ENCODE peak calls at places on chromosomes 3 and 15, in eight cellular contexts. W, Q, R, S, J, X, B and U are unnamed samples. For H3K4me1, the result is how much of the 10 kb centered on the place peaks cover.

GRCh38 chr3:156334841-156335545 is 214.6 kb downstream of the KCNAB1 start:
- DNase-seq in R (no peak), Q (peak), B (no peak), W (no peak), J (no peak), X (no peak), S (no peak), U (no peak)

GRCh38 chr3:28118087-28118486 is 123.3 kb upstream of the CMC1 start:
- DNase-seq in W (no peak), X (no peak), J (no peak), B (no peak), R (no peak), Q (no peak), S (no peak), U (no peak)

GRCh38 chr15:65518633-65519285 is 1.3 kb upstream of the DPP8 start:
- DNase-seq in S (no peak), J (no peak), B (no peak), Q (no peak), X (no peak), R (no peak), W (no peak), U (no peak)

GRCh38 chr15:69725957-69726356 is 273.3 kb downstream of the RPLP1 start:
- DNase-seq in S (no peak), R (no peak), Q (no peak), B (no peak), X (no peak), J (no peak), W (no peak), U (no peak)

GRCh38 chr3:31196881-31197364 is 302.5 kb upstream of the GADL1 start:
- DNase-seq in S (no peak), Q (no peak), B (no peak), J (no peak), X (no peak), W (no peak), R (no peak), U (no peak)

GRCh38 chr15:51776952-51777574 is 25.7 kb downstream of the TMOD2 start:
- DNase-seq in Q (peak), J (no peak), S (peak), R (peak), W (no peak), B (peak), X (peak), U (peak)

GRCh38 chr3:72295276-72295973 is 510.5 kb upstream of the PROK2 start:
- DNase-seq in X (no peak), J (no peak), W (no peak), B (no peak), R (no peak), Q (no peak), S (no peak), U (no peak)

GRCh38 chr3:100634493-100635272 is 25.3 kb downstream of the ADGRG7 start:
- DNase-seq in Q (peak), S (peak), W (no peak), X (peak), J (peak), B (no peak), R (peak), U (peak)

GRCh38 chr3:11306815-11307589 is 34.8 kb downstream of the ATG7 start:
- DNase-seq in R (no peak), Q (no peak), X (no peak), J (no peak), W (no peak), B (no peak), S (peak), U (no peak)

GRCh38 chr15:35141743-35142356 is 56.8 kb upstream of the NANOGP8 start:
- DNase-seq in X (no peak), R (no peak), S (no peak), J (no peak), W (no peak), B (peak), Q (peak), U (peak)

GRCh38 chr3:10950476-10951294 is 41.9 kb upstream of the SLC6A1 start:
- DNase-seq in Q (peak), S (no peak), R (peak), X (peak), B (peak), W (no peak), J (no peak), U (peak)

GRCh38 chr3:196800742-196801141 is 61.1 kb downstream of the PAK2 start:
- DNase-seq in Q (no peak), W (no peak), S (no peak), J (no peak), R (no peak), X (no peak), B (no peak), U (peak)

GRCh38 chr3:170154084-170154483 is 27.4 kb downstream of the PHC3 start:
- DNase-seq in J (no peak), X (no peak), Q (peak), R (no peak), S (no peak), B (no peak), W (no peak), U (no peak)

GRCh38 chr3:164208846-164209245 is 869.5 kb downstream of the SI start:
- DNase-seq in Q (no peak), X (no peak), B (no peak), R (no peak), W (no peak), J (no peak), S (no peak), U (peak)

GRCh38 chr3:139235192-139235591 is 108.6 kb upstream of the MRPS22 start:
- DNase-seq in Q (no peak), W (no peak), S (no peak), X (no peak), J (no peak), R (no peak), B (no peak), U (no peak)

DNA sequence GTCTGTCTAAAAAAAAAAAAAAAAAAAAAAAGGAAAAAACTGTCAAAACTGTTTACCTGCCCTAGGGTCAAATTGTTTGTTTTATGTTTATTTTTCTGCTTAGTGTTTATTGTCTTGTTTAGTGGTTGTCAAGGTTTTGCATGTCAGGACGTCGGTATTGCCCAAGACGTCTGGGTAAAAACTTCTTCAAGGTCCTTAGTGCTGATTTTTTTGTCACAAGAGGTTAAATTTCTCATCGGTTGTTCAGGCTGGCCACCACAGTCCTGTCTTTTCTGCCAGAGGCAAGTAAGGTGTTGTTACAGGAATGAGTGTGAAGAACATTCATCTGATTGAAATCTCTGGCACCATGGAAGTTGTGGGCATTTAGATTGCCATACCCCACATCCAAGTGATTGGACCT is 7.0 kb downstream of the DET1 start:
- DNase-seq in J (no peak), B (no peak), Q (no peak), W (no peak), R (no peak), S (no peak), X (no peak), U (no peak)
- H3K4me1 ChIP-seq in J (under half), B (under half), Q (under half), W (under half), R (half or more), S (under half), X (under half), U (under half)

DNA sequence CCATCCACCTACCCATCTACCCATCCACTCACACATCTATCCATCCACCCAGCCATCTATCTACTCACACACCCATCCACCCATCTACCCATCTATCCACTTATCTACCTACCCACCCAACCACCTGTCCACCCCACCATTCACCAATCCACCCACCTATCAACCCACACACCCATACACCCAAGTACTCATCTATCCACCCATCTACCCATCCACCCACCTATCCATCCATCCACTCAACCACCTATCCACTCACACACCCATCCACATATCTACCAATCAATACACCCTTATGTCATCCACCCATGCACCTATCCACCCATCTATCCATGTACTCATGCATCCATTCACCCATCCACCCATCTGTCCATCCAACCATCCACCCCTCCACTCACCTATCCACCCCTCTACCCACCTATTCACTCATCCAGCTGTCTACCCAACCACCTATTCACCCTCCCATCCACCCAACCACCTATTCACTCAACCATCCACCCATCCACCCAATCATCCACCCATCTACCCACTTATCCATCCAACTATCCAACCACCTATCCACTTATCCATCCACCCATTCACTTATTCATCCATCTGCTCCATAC is 109.8 kb downstream of the CHSY1 start:
- DNase-seq in X (no peak), R (no peak), W (no peak), Q (no peak), S (no peak), B (no peak), J (no peak), U (no peak)
- H3K4me1 ChIP-seq in X (under half), R (under half), W (under half), Q (under half), S (under half), B (under half), J (under half), U (under half)

GRCh38 chr3:59246719-59247401 is 197.0 kb upstream of the CFAP20DC start:
- DNase-seq in W (no peak), J (no peak), B (no peak), R (no peak), X (no peak), Q (peak), S (no peak), U (no peak)

GRCh38 chr3:59243476-59243875 is 193.7 kb upstream of the CFAP20DC start:
- DNase-seq in S (no peak), W (no peak), X (no peak), B (no peak), R (no peak), J (no peak), Q (no peak), U (no peak)

GRCh38 chr3:59245879-59246501 is 196.2 kb upstream of the CFAP20DC start:
- DNase-seq in R (no peak), B (peak), X (no peak), J (no peak), Q (peak), S (no peak), W (no peak), U (peak)

GRCh38 chr3:59245300-59245878 is 195.6 kb upstream of the CFAP20DC start:
- DNase-seq in S (no peak), J (no peak), Q (peak), R (no peak), W (no peak), X (no peak), B (peak), U (peak)

GRCh38 chr3:59244343-59244742 is 194.5 kb upstream of the CFAP20DC start:
- DNase-seq in J (no peak), R (no peak), S (no peak), X (no peak), B (no peak), W (no peak), Q (no peak), U (no peak)
- H3K4me1 ChIP-seq in J (under half), R (under half), S (under half), X (under half), B (under half), W (under half), Q (half or more), U (under half)

GRCh38 chr15:63986751-63987341 is 59.4 kb downstream of the DAPK2 start:
- DNase-seq in J (no peak), X (no peak), B (no peak), W (no peak), S (no peak), R (no peak), Q (no peak), U (no peak)

GRCh38 chr15:63985221-63986184 is 60.8 kb downstream of the DAPK2 start:
- DNase-seq in X (peak), J (peak), R (no peak), S (no peak), B (no peak), W (peak), Q (no peak), U (no peak)

GRCh38 chr15:63987979-63988378 is 58.3 kb downstream of the DAPK2 start:
- DNase-seq in R (no peak), X (no peak), W (peak), B (no peak), S (no peak), Q (no peak), J (no peak), U (no peak)

GRCh38 chr15:63984331-63984730 is 62.0 kb downstream of the DAPK2 start:
- DNase-seq in J (no peak), S (no peak), R (no peak), W (no peak), Q (no peak), X (peak), B (no peak), U (no peak)

DNA sequence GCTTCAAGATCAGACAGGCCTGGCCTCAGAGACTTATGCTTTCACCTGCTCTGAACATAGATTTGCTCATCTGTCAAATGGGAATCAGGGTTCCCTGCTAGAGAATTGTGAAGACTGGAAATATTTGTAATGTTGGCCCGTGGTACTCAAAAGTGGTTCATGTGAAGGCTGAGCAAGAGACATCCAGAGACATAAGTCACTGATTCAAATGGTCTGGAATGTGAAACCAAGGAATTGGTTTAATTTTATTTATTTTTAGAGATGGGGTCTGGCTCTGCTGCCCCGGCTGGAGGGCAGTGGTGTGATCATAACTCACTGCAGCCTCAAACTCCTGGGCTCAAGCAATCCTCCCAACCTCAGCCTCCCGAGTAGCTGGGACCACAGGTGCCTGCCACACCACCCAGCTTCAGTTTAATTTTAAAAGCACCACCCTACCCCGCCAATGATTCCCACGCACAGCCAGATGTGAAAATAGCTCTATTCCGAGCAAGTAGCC is 60.1 kb downstream of the DAPK2 start:
- DNase-seq in B (no peak), X (no peak), J (no peak), S (no peak), R (no peak), Q (no peak), W (no peak), U (no peak)
- H3K4me1 ChIP-seq in B (under half), X (under half), J (under half), S (under half), R (under half), Q (under half), W (half or more), U (under half)

GRCh38 chr3:147937341-147937740 is 528.2 kb downstream of the ZIC1 start:
- DNase-seq in R (no peak), X (no peak), W (no peak), S (no peak), B (no peak), J (no peak), Q (no peak), U (no peak)
- H3K4me1 ChIP-seq in R (under half), X (under half), W (under half), S (under half), B (under half), J (under half), Q (under half), U (under half)

DNA sequence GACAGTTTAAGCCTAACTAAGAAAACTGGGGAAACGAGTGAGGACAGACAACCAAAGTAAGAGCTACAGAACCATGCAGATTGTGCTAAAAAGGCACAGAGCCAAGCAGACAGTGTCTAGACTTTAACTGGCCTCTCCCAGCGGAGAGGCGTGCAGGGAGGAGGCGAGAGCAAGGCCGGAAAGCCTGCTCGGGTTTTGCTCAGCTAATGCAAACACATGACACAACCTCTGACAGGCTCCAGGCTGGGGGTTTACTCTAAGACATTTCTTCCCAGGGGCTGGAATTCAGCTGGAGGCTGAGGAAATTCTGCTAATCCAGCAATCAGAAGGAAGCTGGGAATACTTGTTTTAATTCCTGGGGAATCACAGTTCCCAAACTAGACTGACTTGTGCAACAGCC is 11.8 kb downstream of the FSTL1 start:
- DNase-seq in B (peak), W (peak), J (no peak), Q (peak), X (no peak), S (no peak), R (no peak), U (no peak)
- H3K4me1 ChIP-seq in B (under half), W (under half), J (under half), Q (half or more), X (under half), S (under half), R (under half), U (under half)

GRCh38 chr15:56917652-56918045 is 795 bp upstream of the TCF12 start:
- DNase-seq in S (no peak), J (no peak), W (peak), R (peak), Q (no peak), X (no peak), B (no peak), U (no peak)

GRCh38 chr15:56918046-56918906 is at the start of gene TCF12:
- DNase-seq in S (peak), Q (peak), W (peak), R (peak), B (peak), X (peak), J (peak), U (peak)

GRCh38 chr15:56916825-56917477 is 1.5 kb upstream of the TCF12 start:
- DNase-seq in S (no peak), B (no peak), W (no peak), X (no peak), Q (no peak), R (no peak), J (no peak), U (no peak)

GRCh38 chr15:56918907-56919707 is 663 bp downstream of the TCF12 start:
- DNase-seq in J (peak), S (peak), Q (peak), X (peak), W (peak), B (peak), R (peak), U (peak)

GRCh38 chr15:56919708-56920637 is 1.5 kb downstream of the TCF12 start:
- DNase-seq in Q (peak), B (peak), R (no peak), J (peak), X (peak), S (peak), W (peak), U (peak)
- H3K4me1 ChIP-seq in Q (under half), B (under half), R (under half), J (under half), X (under half), S (under half), W (under half), U (under half)

GRCh38 chr15:40114218-40114617 is 5.5 kb upstream of the BMF start:
- DNase-seq in R (no peak), J (no peak), Q (no peak), X (no peak), W (no peak), B (no peak), S (no peak), U (no peak)
- H3K4me1 ChIP-seq in R (under half), J (under half), Q (under half), X (under half), W (under half), B (under half), S (under half), U (under half)

GRCh38 chr3:17738921-17739320 is 3.5 kb downstream of the TBC1D5 start:
- DNase-seq in Q (no peak), J (no peak), W (no peak), B (no peak), R (no peak), S (no peak), X (no peak), U (no peak)
- H3K4me1 ChIP-seq in Q (under half), J (under half), W (under half), B (under half), R (under half), S (under half), X (under half), U (under half)

DNA sequence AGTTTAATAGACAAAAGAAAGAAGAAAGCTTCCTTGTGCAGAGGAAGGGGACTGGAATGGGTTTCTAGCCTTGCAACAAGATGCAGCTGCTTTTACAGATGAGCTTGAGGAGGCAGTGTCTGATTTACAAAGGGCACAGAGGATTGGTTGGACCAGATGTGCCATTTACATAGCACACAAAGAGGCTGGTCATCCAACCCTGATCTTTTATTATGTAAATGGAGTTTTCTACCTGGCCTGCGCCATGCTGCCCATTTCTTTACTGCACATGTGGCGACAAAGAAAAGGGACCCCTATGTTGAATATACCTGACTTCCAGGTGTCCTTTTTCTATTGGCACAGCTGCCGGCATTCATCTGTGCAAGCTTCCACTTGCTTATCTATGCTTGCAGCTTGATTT is 409.4 kb upstream of the FRG2C start:
- DNase-seq in S (no peak), W (no peak), X (no peak), B (no peak), R (no peak), Q (no peak), J (no peak), U (no peak)
- H3K4me1 ChIP-seq in S (under half), W (under half), X (under half), B (under half), R (under half), Q (under half), J (under half), U (under half)